ENCODE peak calls at places on chromosomes 5 and 9, in six cellular contexts. H, X, D, S, F and U are unnamed samples. For H3K4me1, the result is how much of the 10 kb centered on the place peaks cover.

GRCh38 chr5:133400831-133401351 is 211.4 kb downstream of the FSTL4 start:
- DNase-seq in H (no peak), X (no peak), D (no peak), S (no peak), F (no peak), U (no peak)

GRCh38 chr9:135329571-135330306 is 149.8 kb upstream of the PPP1R26 start:
- DNase-seq in H (no peak), X (no peak), D (no peak), S (no peak), F (no peak), U (no peak)

GRCh38 chr9:134284273-134284672 is 42.0 kb upstream of the RXRA start:
- DNase-seq in H (peak), X (no peak), D (no peak), S (no peak), F (no peak), U (no peak)

GRCh38 chr5:9545959-9546851 is at the start of gene SEMA5A:
- DNase-seq in H (peak), X (peak), D (no peak), S (no peak), F (peak), U (no peak)

GRCh38 chr9:121999556-121999955 is 93.6 kb downstream of the TTLL11 start:
- DNase-seq in H (no peak), X (no peak), D (no peak), S (no peak), F (no peak), U (no peak)

GRCh38 chr5:117394506-117395157 is 820.0 kb upstream of the SEMA6A start:
- DNase-seq in H (no peak), X (no peak), D (no peak), S (no peak), F (no peak), U (no peak)

GRCh38 chr5:2857837-2858236 is 106.4 kb upstream of the IRX2 start:
- DNase-seq in H (no peak), X (no peak), D (no peak), S (no peak), F (no peak), U (no peak)

GRCh38 chr5:109347252-109347888 is 62.4 kb downstream of the PJA2 start:
- DNase-seq in H (no peak), X (no peak), D (no peak), S (no peak), F (no peak), U (no peak)

GRCh38 chr9:114034663-114035062 is 43.4 kb downstream of the AMBP start:
- DNase-seq in H (no peak), X (no peak), D (no peak), S (no peak), F (no peak), U (no peak)

GRCh38 chr5:930853-931252 is 38.2 kb downstream of the TRIP13 start:
- DNase-seq in H (no peak), X (no peak), D (no peak), S (no peak), F (no peak), U (no peak)

GRCh38 chr5:177959315-177959714 is 36.7 kb downstream of the PROP1 start:
- DNase-seq in H (no peak), X (no peak), D (no peak), S (no peak), F (no peak), U (no peak)

GRCh38 chr9:136201609-136202448 is 3.1 kb downstream of the LHX3 start:
- DNase-seq in H (no peak), X (no peak), D (no peak), S (no peak), F (no peak), U (no peak)

GRCh38 chr5:109567374-109568044 is 122.2 kb upstream of the MAN2A1 start:
- DNase-seq in H (no peak), X (no peak), D (no peak), S (no peak), F (no peak), U (no peak)

GRCh38 chr9:133787749-133788015 is 49.5 kb upstream of the SARDH start:
- DNase-seq in H (no peak), X (no peak), D (no peak), S (no peak), F (peak), U (no peak)

GRCh38 chr5:6705088-6705487 is 8.1 kb upstream of the TENT4A start:
- DNase-seq in H (no peak), X (no peak), D (no peak), S (no peak), F (peak), U (no peak)

GRCh38 chr9:99964336-99964735 is 57.9 kb downstream of the STX17 start:
- DNase-seq in H (no peak), X (no peak), D (no peak), S (no peak), F (peak), U (no peak)

GRCh38 chr5:172511952-172512351 is 57.6 kb upstream of the SH3PXD2B start:
- DNase-seq in H (no peak), X (no peak), D (no peak), S (no peak), F (no peak), U (no peak)

GRCh38 chr9:125189011-125189360 is 617 bp downstream of the PPP6C start:
- DNase-seq in H (peak), X (peak), D (peak), S (no peak), F (no peak), U (peak)

GRCh38 chr9:107044872-107045271 is 181.9 kb downstream of the ZNF462 start:
- DNase-seq in H (no peak), X (no peak), D (no peak), S (no peak), F (no peak), U (no peak)

GRCh38 chr5:72951850-72952468 is 3.9 kb upstream of the FCHO2 start:
- DNase-seq in H (no peak), X (no peak), D (no peak), S (no peak), F (peak), U (no peak)

GRCh38 chr5:135185461-135186075 is 151.5 kb upstream of the PITX1 start:
- DNase-seq in H (no peak), X (peak), D (no peak), S (no peak), F (peak), U (no peak)

GRCh38 chr9:13443380-13444271 is 164.1 kb upstream of the MPDZ start:
- DNase-seq in H (no peak), X (no peak), D (no peak), S (no peak), F (no peak), U (no peak)

GRCh38 chr5:95959051-95959963 is 2.3 kb downstream of the ELL2 start:
- DNase-seq in H (no peak), X (peak), D (no peak), S (no peak), F (peak), U (no peak)

GRCh38 chr5:97094579-97095317 is 47.7 kb downstream of the LIX1 start:
- DNase-seq in H (no peak), X (no peak), D (no peak), S (no peak), F (no peak), U (no peak)

GRCh38 chr5:130032807-130033206 is 128.5 kb downstream of the CHSY3 start:
- DNase-seq in H (peak), X (no peak), D (no peak), S (no peak), F (no peak), U (no peak)

GRCh38 chr5:176830422-176831025 is 20.2 kb downstream of the UNC5A start:
- DNase-seq in H (no peak), X (no peak), D (no peak), S (no peak), F (no peak), U (no peak)

GRCh38 chr5:108093186-108093585 is 288.7 kb downstream of the FBXL17 start:
- DNase-seq in H (no peak), X (no peak), D (no peak), S (no peak), F (peak), U (peak)

GRCh38 chr5:9329125-9329524 is 216.8 kb downstream of the SEMA5A start:
- DNase-seq in H (no peak), X (no peak), D (no peak), S (no peak), F (no peak), U (no peak)

GRCh38 chr9:35489313-35490154 is at the start of gene RUSC2:
- DNase-seq in H (peak), X (peak), D (peak), S (peak), F (peak), U (peak)

GRCh38 chr5:154993461-154993860 is 20.1 kb upstream of the KIF4B start:
- DNase-seq in H (no peak), X (no peak), D (no peak), S (no peak), F (no peak), U (no peak)

GRCh38 chr5:161900981-161901380 is 53.1 kb downstream of the GABRA1 start:
- DNase-seq in H (no peak), X (no peak), D (no peak), S (no peak), F (no peak), U (no peak)

GRCh38 chr5:44827681-44828080 is 18.9 kb downstream of the MRPS30 start:
- DNase-seq in H (no peak), X (no peak), D (no peak), S (no peak), F (no peak), U (no peak)

GRCh38 chr5:44830951-44831350 is 22.2 kb downstream of the MRPS30 start:
- DNase-seq in H (no peak), X (no peak), D (no peak), S (no peak), F (no peak), U (no peak)

GRCh38 chr5:44835693-44836092 is 26.9 kb downstream of the MRPS30 start:
- DNase-seq in H (no peak), X (no peak), D (no peak), S (no peak), F (no peak), U (no peak)

GRCh38 chr5:44828719-44829118 is 20.0 kb downstream of the MRPS30 start:
- DNase-seq in H (no peak), X (no peak), D (no peak), S (no peak), F (no peak), U (no peak)

GRCh38 chr5:44833249-44833648 is 24.5 kb downstream of the MRPS30 start:
- DNase-seq in H (no peak), X (no peak), D (no peak), S (no peak), F (no peak), U (no peak)
- H3K4me1 ChIP-seq in H (under half), X (under half), D (under half), S (under half), F (under half), U (under half)

GRCh38 chr9:68705636-68706578 is 867 bp downstream of the PIP5K1B start:
- DNase-seq in H (peak), X (no peak), D (no peak), S (no peak), F (no peak), U (peak)

GRCh38 chr9:68704498-68704803 is 589 bp upstream of the PIP5K1B start:
- DNase-seq in H (no peak), X (no peak), D (no peak), S (no peak), F (no peak), U (no peak)

GRCh38 chr9:68706579-68707201 is 1.6 kb downstream of the PIP5K1B start:
- DNase-seq in H (no peak), X (no peak), D (no peak), S (no peak), F (no peak), U (peak)

GRCh38 chr9:68703672-68704071 is 1.4 kb upstream of the PIP5K1B start:
- DNase-seq in H (no peak), X (no peak), D (no peak), S (no peak), F (no peak), U (no peak)

GRCh38 chr9:68704804-68705635 is at the start of gene PIP5K1B:
- DNase-seq in H (peak), X (peak), D (no peak), S (no peak), F (peak), U (no peak)
- H3K27ac ChIP-seq in H (peak), X (peak), D (peak), S (peak), F (no peak), U (no peak)

GRCh38 chr5:141150993-141151325 is 1.1 kb downstream of the PCDHB6 start:
- DNase-seq in H (no peak), X (no peak), D (no peak), S (no peak), F (no peak), U (no peak)
- H3K4me1 ChIP-seq in H (under half), X (under half), D (under half), S (under half), F (under half), U (under half)

DNA sequence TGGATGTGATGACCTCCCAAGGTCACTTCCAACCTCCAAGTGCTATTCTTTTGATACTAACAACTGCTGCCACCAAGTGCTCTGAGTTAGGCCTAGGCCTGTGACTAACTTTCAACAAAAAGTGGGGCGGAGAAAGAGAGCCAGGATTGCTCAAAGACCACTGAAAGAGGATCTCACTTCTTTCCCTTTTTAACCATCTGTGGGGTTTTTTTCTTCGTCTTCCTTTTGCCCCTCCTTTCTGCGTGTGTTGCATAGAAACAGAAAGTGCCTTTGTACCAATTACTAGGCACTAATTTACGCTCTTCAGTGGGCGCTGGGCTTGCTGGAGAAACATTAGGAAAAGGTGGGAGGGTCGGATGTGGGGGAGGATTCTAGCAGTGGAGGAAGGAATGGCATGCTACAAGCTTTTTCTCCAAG is 8.0 kb downstream of the KLF9 start:
- DNase-seq in H (no peak), X (no peak), D (no peak), S (no peak), F (peak), U (peak)
- H3K27ac ChIP-seq in H (peak), X (no peak), D (no peak), S (peak), F (peak), U (peak)

GRCh38 chr5:16913840-16914435 is 22.1 kb downstream of the MYO10 start:
- DNase-seq in H (no peak), X (no peak), D (no peak), S (no peak), F (no peak), U (no peak)
- H3K4me1 ChIP-seq in H (under half), X (under half), D (under half), S (under half), F (under half), U (under half)

GRCh38 chr5:33440482-33441240 is at the start of gene TARS1:
- DNase-seq in H (peak), X (peak), D (peak), S (peak), F (peak), U (peak)

GRCh38 chr5:33441241-33441844 is 578 bp downstream of the TARS1 start:
- DNase-seq in H (no peak), X (peak), D (no peak), S (no peak), F (peak), U (no peak)

GRCh38 chr5:33438996-33439395 is 1.8 kb upstream of the TARS1 start:
- DNase-seq in H (no peak), X (no peak), D (no peak), S (no peak), F (no peak), U (no peak)

GRCh38 chr5:33444542-33444941 is 3.8 kb downstream of the TARS1 start:
- DNase-seq in H (no peak), X (no peak), D (no peak), S (no peak), F (no peak), U (no peak)

GRCh38 chr5:33439905-33440481 is 772 bp upstream of the TARS1 start:
- DNase-seq in H (no peak), X (no peak), D (no peak), S (no peak), F (no peak), U (no peak)
- H3K27ac ChIP-seq in H (peak), X (peak), D (peak), S (peak), F (peak), U (peak)

DNA sequence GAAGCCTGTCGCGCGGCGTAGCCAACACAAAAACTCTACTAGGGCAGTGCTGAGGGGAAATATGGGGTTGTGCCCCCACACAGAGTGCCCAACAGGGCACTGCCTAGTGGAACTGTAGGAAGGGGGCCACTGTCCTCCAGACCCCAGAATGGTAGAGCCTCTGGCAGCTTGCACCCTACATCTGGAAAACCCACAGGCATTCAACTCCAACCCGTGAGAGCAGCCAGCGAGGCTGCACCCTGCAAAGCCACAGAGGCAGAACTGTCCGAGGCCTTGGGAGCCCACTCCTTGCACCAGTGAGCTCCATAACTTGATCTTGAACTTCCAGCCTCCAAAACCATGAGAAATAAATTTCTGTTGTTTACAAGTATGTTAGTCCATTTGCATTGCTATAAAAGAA is 27.7 kb downstream of the GRAMD2B start:
- DNase-seq in H (no peak), X (no peak), D (no peak), S (no peak), F (no peak), U (no peak)
- H3K4me1 ChIP-seq in H (under half), X (under half), D (half or more), S (under half), F (under half), U (half or more)